ENCODE peak calls at places on chromosome 13, in ten cellular contexts. Q, O, F, Y, I, P, U, D, A and J are unnamed samples.

GRCh38 chr13:26867451-26868067 is 107.0 kb upstream of the GPR12 start:
- DNase-seq in Q (peak; percentile 45), I (peak; percentile 38), P (no peak), Y (no peak), F (no peak), A (no peak), O (peak; percentile 33), D (no peak), U (peak; percentile 26), J (peak; percentile 6)

GRCh38 chr13:73262862-73263627 is 204.2 kb downstream of the KLF5 start:
- DNase-seq in U (no peak), F (no peak), P (no peak), D (no peak), Y (no peak), O (no peak), A (no peak), I (peak; percentile 33), Q (no peak), J (no peak)

GRCh38 chr13:71867101-71867814 is at the start of gene DACH1:
- DNase-seq in I (peak; percentile 24), Y (peak; percentile 20), O (peak; percentile 83), D (peak; percentile 51), P (peak; percentile 53), U (peak; percentile 79), F (peak; percentile 17), A (peak; percentile 79), Q (peak; percentile 64), J (peak; percentile 80)

GRCh38 chr13:39245688-39246087 is 207.4 kb downstream of the NHLRC3 start:
- DNase-seq in F (no peak), U (no peak), D (no peak), P (no peak), A (no peak), Q (no peak), O (no peak), I (no peak), Y (no peak), J (no peak)

GRCh38 chr13:88887045-88887662 is 1216.0 kb downstream of the SLITRK5 start:
- DNase-seq in U (no peak), A (peak; percentile 15), O (no peak), Q (no peak), D (no peak), P (no peak), F (no peak), I (no peak), Y (no peak), J (no peak)

GRCh38 chr13:51919531-51919930 is 57.8 kb downstream of the CCDC70 start:
- DNase-seq in Q (no peak), A (no peak), F (no peak), P (no peak), Y (no peak), O (no peak), U (no peak), I (peak; percentile 13), D (no peak), J (no peak)

GRCh38 chr13:67395577-67395976 is 165.4 kb upstream of the PCDH9 start:
- DNase-seq in D (no peak), I (no peak), P (no peak), Y (no peak), A (no peak), O (no peak), F (no peak), Q (no peak), U (no peak), J (no peak)

GRCh38 chr13:111906816-111907215 is 160.1 kb upstream of the SOX1 start:
- DNase-seq in Q (no peak), P (no peak), I (no peak), U (no peak), D (no peak), A (no peak), O (no peak), F (no peak), Y (no peak), J (no peak)

GRCh38 chr13:95246292-95247082 is 54.8 kb downstream of the ABCC4 start:
- DNase-seq in A (no peak), F (no peak), P (no peak), I (peak; percentile 82), O (no peak), U (no peak), Q (no peak), D (no peak), Y (no peak), J (no peak)

GRCh38 chr13:93309886-93310520 is 83.4 kb downstream of the GPC6 start:
- DNase-seq in Q (peak; percentile 95), I (peak; percentile 23), F (no peak), Y (no peak), A (no peak), U (no peak), O (peak; percentile 71), P (no peak), D (no peak), J (peak; percentile 57)

GRCh38 chr13:20340759-20341161 is 108.6 kb upstream of the GJB6 start:
- DNase-seq in P (no peak), A (no peak), Y (no peak), D (no peak), F (peak; percentile 64), O (peak; percentile 13), Q (peak; percentile 56), U (no peak), I (no peak), J (no peak)

GRCh38 chr13:113033054-113033453 is 64.0 kb downstream of the MCF2L start:
- DNase-seq in P (no peak), I (no peak), O (no peak), Y (no peak), A (no peak), F (no peak), U (no peak), D (no peak), Q (no peak), J (no peak)

GRCh38 chr13:113036401-113036800 is 67.4 kb downstream of the MCF2L start:
- DNase-seq in F (no peak), O (no peak), D (no peak), Q (no peak), U (no peak), A (no peak), Y (no peak), I (no peak), P (peak; percentile 4), J (no peak)

GRCh38 chr13:113035209-113035800 is 66.3 kb downstream of the MCF2L start:
- DNase-seq in I (no peak), O (no peak), Y (no peak), P (peak; percentile 10), D (no peak), Q (no peak), F (no peak), A (no peak), U (no peak), J (no peak)

GRCh38 chr13:113033498-113033897 is 64.5 kb downstream of the MCF2L start:
- DNase-seq in I (no peak), Q (peak; percentile 12), U (no peak), P (peak; percentile 13), A (no peak), D (no peak), O (no peak), F (no peak), Y (no peak), J (no peak)

GRCh38 chr13:113034451-113035208 is 65.6 kb downstream of the MCF2L start:
- DNase-seq in I (peak; percentile 66), Y (no peak), Q (peak; percentile 69), O (peak; percentile 72), D (no peak), F (peak; percentile 53), P (peak; percentile 32), A (peak; percentile 59), U (peak; percentile 62), J (peak; percentile 16)
- H3K4me3 ChIP-seq in I (no peak overlapping the region), Y (no peak overlapping the region), Q (no peak overlapping the region), O (no peak overlapping the region), D (no peak overlapping the region), F (no peak overlapping the region), P (no peak overlapping the region), A (peak overlapping the region; percentile 11), U (no peak overlapping the region), J (no peak overlapping the region)

DNA sequence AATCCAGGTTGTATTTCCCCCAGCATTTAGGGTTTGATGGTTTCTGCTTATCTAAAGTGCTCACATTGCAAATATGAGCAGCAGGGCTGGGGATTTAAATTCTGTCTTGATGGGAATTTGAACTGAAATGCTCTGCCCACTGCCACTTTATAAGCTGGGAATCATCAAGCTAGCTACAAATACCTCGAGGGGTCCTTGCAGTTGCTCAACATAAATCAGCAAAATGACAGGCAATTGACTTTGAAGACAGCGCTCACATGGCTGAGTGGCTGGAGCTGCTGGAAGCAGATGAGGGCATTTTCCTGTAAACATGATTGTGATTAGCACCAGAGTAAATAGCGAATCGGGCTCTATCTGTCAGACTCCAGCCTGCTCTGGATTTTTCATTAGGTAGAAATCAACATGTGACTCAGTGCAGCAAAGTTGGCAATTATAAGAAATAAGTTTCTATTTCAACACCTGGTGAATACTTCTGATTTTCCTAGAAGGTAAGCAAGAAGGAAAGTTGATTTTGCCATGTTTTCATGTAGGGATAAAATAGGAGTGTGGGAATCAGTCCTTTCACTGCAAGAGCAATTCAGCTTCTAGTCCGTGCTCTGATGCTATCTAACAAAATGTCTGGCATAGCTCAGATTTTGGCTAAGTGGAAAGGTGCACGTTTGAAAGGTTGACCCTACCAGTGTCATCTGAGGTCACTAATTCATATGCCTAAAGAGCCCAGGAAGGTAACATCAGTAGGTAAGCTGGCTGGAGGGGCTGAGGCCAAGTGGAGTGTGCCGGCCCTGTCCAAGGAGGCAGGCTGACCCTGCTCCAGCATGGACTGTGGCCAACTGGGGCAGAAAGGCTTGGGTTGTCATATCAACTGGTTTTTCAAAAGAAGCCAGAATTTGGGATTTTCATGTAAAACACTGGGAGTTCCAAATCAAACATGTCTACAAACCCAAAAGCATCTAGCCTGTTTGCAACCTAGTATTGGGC is 39.1 kb upstream of the MEDAG start:
- DNase-seq in Y (no peak), P (no peak), Q (no peak), O (no peak), F (no peak), I (no peak), D (no peak), A (peak; percentile 69), U (no peak), J (no peak)
- H3K4me3 ChIP-seq in Y (no peak overlapping the region), P (no peak overlapping the region), Q (no peak overlapping the region), O (no peak overlapping the region), F (no peak overlapping the region), I (no peak overlapping the region), D (no peak overlapping the region), A (peak overlapping the region; percentile 37), U (no peak overlapping the region), J (no peak overlapping the region)

GRCh38 chr13:44932850-44933251 is 56.4 kb downstream of the NUFIP1 start:
- DNase-seq in F (peak; percentile 28), Q (peak; percentile 80), O (peak; percentile 56), I (peak; percentile 76), A (no peak), D (no peak), Y (no peak), U (peak; percentile 35), P (no peak), J (no peak)
- H3K4me3 ChIP-seq in F (no peak overlapping the region), Q (no peak overlapping the region), O (no peak overlapping the region), I (peak overlapping the region; percentile 25), A (no peak overlapping the region), D (no peak overlapping the region), Y (no peak overlapping the region), U (no peak overlapping the region), P (no peak overlapping the region), J (no peak overlapping the region)

DNA sequence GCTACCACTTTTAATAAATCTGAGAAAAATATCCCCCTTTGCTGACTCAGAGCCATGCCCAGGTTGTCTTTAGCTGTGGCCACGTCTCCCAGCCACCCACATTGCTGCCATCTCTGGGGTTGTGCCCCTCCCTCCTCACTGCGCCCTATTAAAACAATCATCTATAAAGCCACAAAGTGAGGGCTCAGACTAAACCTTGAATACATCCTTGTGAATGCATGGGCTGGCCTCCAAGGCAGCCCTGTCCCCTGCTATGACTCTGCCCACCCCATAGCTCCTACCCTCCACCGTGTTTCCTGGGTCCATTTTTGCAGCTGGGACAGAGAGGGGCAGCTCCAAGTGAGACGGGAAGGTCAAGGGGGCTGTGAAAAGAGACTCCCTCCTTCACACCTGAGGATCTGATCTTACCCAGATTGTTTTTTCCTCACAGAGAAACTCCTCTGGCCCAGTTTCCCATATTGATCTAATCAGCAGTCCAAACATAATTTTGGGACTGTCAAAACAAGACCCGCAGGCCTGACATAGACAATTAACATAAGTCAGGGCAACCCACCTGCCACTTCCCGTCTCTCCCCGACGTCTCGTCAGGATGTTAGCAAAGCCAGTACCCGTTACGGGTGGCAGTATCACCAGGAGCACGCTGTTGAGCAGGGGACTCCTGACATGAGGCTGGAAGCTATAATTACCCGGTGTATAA is 199.0 kb downstream of the KATNAL1 start:
- DNase-seq in D (no peak), U (no peak), F (no peak), Y (no peak), Q (no peak), P (no peak), I (no peak), A (no peak), O (no peak), J (no peak)
- H3K4me3 ChIP-seq in D (no peak overlapping the region), U (no peak overlapping the region), F (no peak overlapping the region), Y (no peak overlapping the region), Q (no peak overlapping the region), P (no peak overlapping the region), I (no peak overlapping the region), A (no peak overlapping the region), O (no peak overlapping the region), J (no peak overlapping the region)